ENCODE peak calls at places on chromosomes 5 and 9, in six cellular contexts. S, G, M, X, O and P are unnamed samples.

GRCh38 chr5:59093329-59093728 is 510.5 kb downstream of the RAB3C start:
- DNase-seq in M (peak), O (no peak), S (no peak), X (no peak), G (no peak), P (no peak)

GRCh38 chr5:72076901-72077300 is 30.4 kb upstream of the MAP1B start:
- DNase-seq in M (no peak), X (no peak), O (no peak), G (no peak), S (no peak), P (no peak)

GRCh38 chr9:3177921-3178320 is 334.0 kb upstream of the PUM3 start:
- DNase-seq in S (no peak), M (no peak), X (no peak), G (no peak), O (no peak), P (no peak)

GRCh38 chr9:134719331-134719730 is 77.7 kb downstream of the COL5A1 start:
- DNase-seq in S (no peak), O (no peak), X (no peak), M (no peak), G (no peak), P (no peak)

GRCh38 chr5:181100121-181101015 is 30.6 kb downstream of the OR2V1 start:
- DNase-seq in G (no peak), S (no peak), M (no peak), O (no peak), X (no peak), P (no peak)

GRCh38 chr9:89592963-89593775 is 11.6 kb upstream of the GADD45G start:
- DNase-seq in X (no peak), O (no peak), M (peak), S (no peak), G (no peak), P (no peak)

GRCh38 chr9:38026021-38026809 is 42.8 kb downstream of the SHB start:
- DNase-seq in M (peak), S (no peak), G (no peak), O (peak), X (no peak), P (no peak)

GRCh38 chr5:154631141-154631540 is 124.0 kb upstream of the LARP1 start:
- DNase-seq in O (no peak), X (peak), G (no peak), S (no peak), M (no peak), P (no peak)

GRCh38 chr5:161546463-161547301 is at the start of gene GABRB2:
- DNase-seq in G (no peak), M (peak), S (peak), O (no peak), X (peak), P (peak)

GRCh38 chr9:106956971-106957370 is 94.0 kb downstream of the ZNF462 start:
- DNase-seq in G (no peak), X (no peak), O (no peak), M (no peak), S (no peak), P (no peak)

GRCh38 chr5:61884242-61884855 is 421.7 kb upstream of the KIF2A start:
- DNase-seq in O (no peak), G (no peak), M (no peak), S (no peak), X (no peak), P (no peak)

GRCh38 chr9:112751059-112751795 is 667 bp downstream of the SNX30 start:
- DNase-seq in M (peak), G (peak), S (no peak), O (peak), X (peak), P (peak)

GRCh38 chr9:114282926-114283325 is 40.0 kb upstream of the ORM1 start:
- DNase-seq in G (no peak), O (peak), X (peak), S (no peak), M (peak), P (no peak)

GRCh38 chr5:132203464-132203818 is 24.2 kb downstream of the P4HA2 start:
- DNase-seq in G (no peak), M (no peak), O (no peak), X (peak), S (no peak), P (no peak)

DNA sequence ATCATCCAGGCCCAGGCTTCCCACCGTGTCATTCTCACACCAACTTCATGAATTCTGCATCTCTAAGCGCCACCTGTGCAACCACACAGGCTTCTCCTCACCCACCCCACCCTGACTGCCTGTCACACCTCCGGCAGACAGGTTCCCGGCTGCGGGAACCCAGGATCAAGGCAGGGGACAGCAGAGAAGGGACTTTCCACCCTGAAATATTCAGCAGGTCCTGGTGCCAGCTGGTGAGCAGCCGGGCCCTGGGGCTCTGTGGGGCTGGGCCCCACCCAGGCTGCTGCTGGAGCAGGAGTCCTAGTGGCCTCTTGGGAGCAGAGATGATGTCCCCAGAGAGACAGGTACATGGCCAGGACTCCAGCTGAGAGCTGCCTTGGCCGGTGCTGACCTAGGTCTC is 12.7 kb downstream of the ANXA6 start:
- DNase-seq in X (no peak), G (no peak), O (no peak), M (no peak), S (no peak), P (no peak)
- TF ChIP-seq POLR2A in X (no peak), G (no peak), O (no peak), M (no peak), S (no peak), P (no peak)

GRCh38 chr9:127112056-127112455 is 10.4 kb downstream of the ANGPTL2 start:
- DNase-seq in G (no peak), O (peak), M (no peak), S (no peak), X (peak), P (no peak)
- TF ChIP-seq POLR2A in G (no peak), O (peak), M (no peak), S (no peak), X (no peak), P (no peak)

GRCh38 chr9:23423999-23424398 is 402.0 kb downstream of the ELAVL2 start:
- DNase-seq in M (no peak), X (no peak), O (no peak), G (no peak), S (no peak), P (no peak)
- TF ChIP-seq POLR2A in M (no peak), X (no peak), O (no peak), G (no peak), S (no peak), P (no peak)

DNA sequence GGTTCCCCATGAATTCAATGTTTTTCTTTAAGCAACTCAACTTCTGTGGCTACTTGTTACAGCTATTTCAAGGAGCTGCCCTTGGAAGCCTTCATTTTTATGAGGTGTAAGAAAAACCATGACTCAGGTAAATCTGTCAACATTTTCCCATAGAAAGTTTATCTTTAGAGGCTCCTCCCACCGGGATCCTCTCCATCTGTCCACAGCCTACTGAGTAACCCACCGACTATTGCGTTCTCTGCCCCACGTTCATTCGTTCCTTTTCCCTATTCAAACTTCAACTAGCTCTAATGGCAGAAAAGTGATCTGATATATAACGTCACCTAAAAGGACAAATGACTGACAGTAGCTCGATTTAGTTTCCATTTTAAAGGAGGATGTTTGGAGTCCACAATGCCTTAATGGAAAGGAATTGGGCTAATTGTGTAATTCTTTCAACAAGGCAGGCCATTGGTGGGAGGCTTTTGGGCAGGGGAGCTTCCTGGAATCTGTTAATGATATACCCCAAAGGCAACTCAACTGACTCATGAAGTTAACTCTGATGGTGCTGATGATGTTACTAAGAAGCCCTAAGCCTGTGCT is 29.3 kb upstream of the NR3C1 start:
- DNase-seq in G (no peak), S (no peak), M (no peak), X (no peak), O (no peak), P (no peak)
- TF ChIP-seq POLR2A in G (peak), S (no peak), M (no peak), X (no peak), O (no peak), P (no peak)

GRCh38 chr9:109440797-109441287 is 57.3 kb downstream of the PTPN3 start:
- DNase-seq in M (peak), G (peak), O (no peak), S (peak), X (no peak), P (peak)
- TF ChIP-seq POLR2A in M (no peak), G (no peak), O (no peak), S (no peak), X (no peak), P (no peak)

DNA sequence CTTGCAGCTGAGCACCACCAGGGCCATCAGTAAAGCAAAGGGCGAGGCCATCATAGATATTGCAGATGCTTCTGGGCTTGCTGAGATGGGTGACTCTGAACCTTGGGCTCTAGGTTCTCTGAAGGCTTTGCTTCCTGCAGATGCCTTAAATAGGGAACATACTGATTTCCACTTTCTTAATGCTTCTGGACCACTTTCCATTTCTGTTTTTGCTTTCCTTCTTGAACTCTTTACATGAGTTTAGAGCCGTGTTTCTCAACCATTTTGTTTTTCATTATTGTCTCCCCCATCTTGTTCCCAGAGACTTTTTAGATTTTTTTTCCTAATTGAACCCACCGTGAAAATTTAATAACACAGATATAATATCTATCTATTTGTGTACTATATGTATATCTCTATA is at the start of gene IFNA13:
- DNase-seq in M (no peak), X (no peak), O (no peak), G (no peak), S (no peak), P (no peak)
- TF ChIP-seq POLR2A in M (no peak), X (no peak), O (no peak), G (no peak), S (no peak), P (no peak)